ENCODE peak calls at places on chromosome 1, in five cellular contexts. G is H1, P is HCT116, I is K562, O is GM12878. T is an unnamed sample. For H3K4me1, the result is how much of the 10 kb centered on the place peaks cover.

GRCh38 chr1:57010511-57010910 is 44.7 kb upstream of the C8B start:
- DNase-seq in G (no peak), P (no peak), I (no peak), O (no peak), T (no peak)

GRCh38 chr1:51264470-51264869 is 28.4 kb downstream of the RNF11 start:
- DNase-seq in G (no peak), P (peak), I (no peak), O (no peak), T (no peak)

GRCh38 chr1:228009116-228009827 is 2.5 kb downstream of the WNT3A start:
- DNase-seq in G (no peak), P (no peak), I (no peak), O (no peak), T (no peak)

GRCh38 chr1:27539901-27540861 is 50.2 kb upstream of the WASF2 start:
- DNase-seq in G (no peak), P (peak), I (no peak), O (no peak), T (no peak)

GRCh38 chr1:25486602-25487001 is 55.9 kb downstream of the MACO1 start:
- DNase-seq in G (no peak), P (no peak), I (no peak), O (no peak), T (no peak)

GRCh38 chr1:192807968-192808587 is 761 bp upstream of the RGS2 start:
- DNase-seq in G (no peak), P (no peak), I (no peak), O (no peak), T (no peak)

GRCh38 chr1:9612871-9613624 is 24.3 kb downstream of the TMEM201 start:
- DNase-seq in G (no peak), P (no peak), I (no peak), O (no peak), T (no peak)

GRCh38 chr1:77832889-77833288 is 53.4 kb downstream of the MIGA1 start:
- DNase-seq in G (no peak), P (no peak), I (peak), O (no peak), T (no peak)

GRCh38 chr1:177310326-177310725 is 139.6 kb downstream of the BRINP2 start:
- DNase-seq in G (no peak), P (no peak), I (no peak), O (no peak), T (no peak)

DNA sequence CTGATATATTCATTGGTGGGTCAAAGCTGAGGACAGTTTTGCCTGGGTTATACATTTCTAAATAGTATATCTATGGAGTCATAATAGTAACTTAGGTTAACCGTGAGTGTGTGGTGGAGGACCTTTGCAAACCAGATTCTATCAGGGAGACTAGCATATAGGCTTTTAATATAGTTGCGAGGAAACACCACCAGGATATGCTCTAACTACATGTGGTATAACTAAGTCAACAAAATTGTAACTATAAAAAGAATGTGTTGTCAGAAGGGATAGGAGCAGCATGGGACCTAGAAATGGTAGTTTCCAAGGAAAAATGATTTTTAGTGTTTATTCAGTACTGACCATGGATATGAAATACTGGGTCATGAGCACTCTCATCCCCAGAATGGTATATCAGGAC is 338.1 kb downstream of the TGFB2 start:
- DNase-seq in G (no peak), P (no peak), I (no peak), O (no peak), T (no peak)
- H3K4me1 ChIP-seq in G (under half), P (under half), I (under half), O (under half), T (under half)

GRCh38 chr1:156471496-156472490 is 28.8 kb downstream of the MEF2D start:
- DNase-seq in G (no peak), P (no peak), I (no peak), O (no peak), T (no peak)
- TF ChIP-seq ZNF274 in G (no peak), P (no peak), I (no peak), O (no peak), T (no peak)

DNA sequence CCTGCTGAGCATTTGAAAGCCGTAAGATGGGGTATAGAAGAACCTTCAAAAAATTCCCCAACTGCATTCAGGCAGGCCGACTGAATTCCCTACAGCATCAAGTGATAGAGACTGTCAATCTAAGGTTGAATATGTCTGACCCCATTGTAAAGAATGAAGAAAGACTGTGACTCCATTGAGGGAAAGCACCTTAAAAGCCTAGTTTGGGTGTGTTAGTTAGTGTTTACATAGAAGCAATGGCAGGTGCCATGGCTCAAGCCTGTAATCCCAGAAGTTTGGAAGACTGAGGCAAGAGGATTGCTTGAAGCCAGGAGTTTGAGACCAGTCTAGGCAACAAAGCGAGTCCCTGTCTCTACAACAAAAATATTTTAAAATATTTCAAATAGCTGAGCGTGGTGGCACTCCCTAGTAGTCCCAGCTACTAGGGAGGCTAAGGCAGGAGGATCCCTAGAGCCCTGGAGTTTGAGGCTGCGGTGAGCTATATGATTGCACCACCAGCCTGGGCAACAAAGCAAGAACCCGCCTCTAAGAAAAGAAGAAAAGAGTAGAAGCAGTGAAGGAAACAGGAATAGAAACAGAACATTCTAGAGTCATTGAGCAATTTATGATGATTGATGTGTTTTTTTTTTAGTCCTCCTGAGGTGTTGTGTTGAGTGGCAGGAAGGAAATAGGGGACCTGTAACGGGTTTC is 15.4 kb downstream of the POLR3GL start:
- DNase-seq in G (no peak), P (no peak), I (no peak), O (peak), T (no peak)
- H3K4me1 ChIP-seq in G (under half), P (half or more), I (under half), O (half or more), T (under half)

GRCh38 chr1:168230709-168231108 is 4.9 kb downstream of the SFT2D2 start:
- DNase-seq in G (no peak), P (no peak), I (no peak), O (no peak), T (no peak)

GRCh38 chr1:168236836-168237611 is 11.2 kb downstream of the SFT2D2 start:
- DNase-seq in G (no peak), P (no peak), I (no peak), O (no peak), T (no peak)

GRCh38 chr1:168235548-168235885 is 9.7 kb downstream of the SFT2D2 start:
- DNase-seq in G (no peak), P (no peak), I (no peak), O (no peak), T (no peak)

GRCh38 chr1:168235937-168236336 is 10.1 kb downstream of the SFT2D2 start:
- DNase-seq in G (no peak), P (no peak), I (no peak), O (no peak), T (no peak)

GRCh38 chr1:168234846-168235547 is 9.2 kb downstream of the SFT2D2 start:
- DNase-seq in G (no peak), P (peak), I (peak), O (no peak), T (peak)
- TF ChIP-seq ZNF274 in G (no peak), P (no peak), I (no peak), O (no peak), T (no peak)

GRCh38 chr1:6596886-6597776 is 5.5 kb downstream of the KLHL21 start:
- DNase-seq in G (no peak), P (no peak), I (no peak), O (no peak), T (no peak)

GRCh38 chr1:6594977-6595740 is 7.5 kb downstream of the KLHL21 start:
- DNase-seq in G (no peak), P (no peak), I (no peak), O (no peak), T (no peak)

GRCh38 chr1:6596351-6596750 is 6.3 kb downstream of the KLHL21 start:
- DNase-seq in G (no peak), P (no peak), I (no peak), O (no peak), T (no peak)

GRCh38 chr1:6599141-6599975 is 3.3 kb downstream of the KLHL21 start:
- DNase-seq in G (no peak), P (no peak), I (no peak), O (no peak), T (no peak)

GRCh38 chr1:6597777-6598131 is 4.9 kb downstream of the KLHL21 start:
- DNase-seq in G (no peak), P (no peak), I (no peak), O (no peak), T (no peak)
- H3K4me1 ChIP-seq in G (under half), P (under half), I (half or more), O (under half), T (under half)

DNA sequence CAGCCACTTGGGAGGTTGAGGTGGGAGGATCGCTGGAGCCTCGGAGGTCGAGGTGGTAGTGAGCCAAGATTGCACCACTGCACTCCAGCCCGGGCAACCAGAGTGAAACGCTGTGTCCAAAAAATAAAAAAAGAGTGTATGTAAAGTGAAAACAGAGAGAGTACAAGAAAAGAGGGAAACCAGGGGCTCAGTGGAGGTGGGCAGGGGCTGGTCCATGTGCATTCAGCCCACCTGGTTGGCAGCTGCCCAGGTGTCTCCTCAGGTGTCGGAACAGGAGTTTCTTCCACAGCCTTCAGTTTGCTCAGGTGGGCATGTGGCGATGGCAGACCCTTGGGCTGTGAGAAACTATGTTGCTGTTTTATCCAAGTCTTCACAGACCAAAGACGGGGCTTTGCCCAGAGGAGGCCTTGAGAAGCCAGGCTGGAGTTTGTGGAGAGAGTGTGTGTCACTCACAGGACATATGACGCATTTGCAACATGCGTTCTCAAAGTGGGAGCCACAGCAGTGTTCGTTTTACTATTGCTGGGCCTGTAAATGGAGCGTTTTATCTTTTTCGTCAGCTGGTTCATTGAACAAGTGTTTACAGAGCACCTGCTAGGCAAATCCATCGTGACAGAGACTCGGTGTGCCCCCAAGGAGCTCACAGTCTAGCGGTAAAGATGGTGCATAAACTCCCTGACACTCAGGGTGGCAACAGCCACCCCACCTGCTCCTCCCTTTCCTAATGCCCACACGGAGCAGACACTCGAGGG is 22.4 kb upstream of the SAMD11 start:
- DNase-seq in G (no peak), P (no peak), I (peak), O (no peak), T (no peak)
- TF ChIP-seq ZNF274 in G (no peak), P (no peak), I (no peak), O (no peak), T (no peak)

T was measured in NT2/D1.